ENCODE peak calls at places on chromosomes 5 and 9, in four cellular contexts. One of them, this sample, is unnamed.

GRCh38 chr9:15696979-15697378 is 144.1 kb downstream of the CCDC171 start:
- DNase-seq in WTC11: no peak
- DNase-seq in spleen: no peak
- DNase-seq in CD4-positive, alpha-beta T cell: no peak
- DNase-seq in this sample: no peak

GRCh38 chr5:154648229-154648628 is 106.9 kb upstream of the LARP1 start:
- DNase-seq in WTC11: no peak
- DNase-seq in spleen: peak
- DNase-seq in CD4-positive, alpha-beta T cell: no peak
- DNase-seq in this sample: no peak

GRCh38 chr5:6873359-6873758 is 160.1 kb downstream of the TENT4A start:
- DNase-seq in WTC11: no peak
- DNase-seq in spleen: no peak
- DNase-seq in CD4-positive, alpha-beta T cell: no peak
- DNase-seq in this sample: no peak

GRCh38 chr5:113917997-113918396 is 404.5 kb downstream of the YTHDC2 start:
- DNase-seq in WTC11: no peak
- DNase-seq in spleen: no peak
- DNase-seq in CD4-positive, alpha-beta T cell: no peak
- DNase-seq in this sample: no peak

GRCh38 chr9:94975480-94976452 is 249.3 kb downstream of the AOPEP start:
- DNase-seq in WTC11: no peak
- DNase-seq in spleen: no peak
- DNase-seq in CD4-positive, alpha-beta T cell: no peak
- DNase-seq in this sample: no peak

GRCh38 chr5:168334161-168335094 is 43.0 kb downstream of the WWC1 start:
- DNase-seq in WTC11: peak
- DNase-seq in spleen: peak
- DNase-seq in CD4-positive, alpha-beta T cell: no peak
- DNase-seq in this sample: no peak

GRCh38 chr5:72394688-72395087 is 74.5 kb downstream of the PTCD2 start:
- DNase-seq in WTC11: no peak
- DNase-seq in spleen: no peak
- DNase-seq in CD4-positive, alpha-beta T cell: no peak
- DNase-seq in this sample: peak

GRCh38 chr9:90508940-90509339 is 133.7 kb downstream of the DIRAS2 start:
- DNase-seq in WTC11: no peak
- DNase-seq in spleen: no peak
- DNase-seq in CD4-positive, alpha-beta T cell: no peak
- DNase-seq in this sample: no peak

GRCh38 chr5:172213126-172213525 is 19.2 kb downstream of the EFCAB9 start:
- DNase-seq in WTC11: no peak
- DNase-seq in spleen: no peak
- DNase-seq in CD4-positive, alpha-beta T cell: no peak
- DNase-seq in this sample: no peak

GRCh38 chr5:103589416-103590175 is 27.0 kb upstream of the NUDT12 start:
- DNase-seq in WTC11: no peak
- DNase-seq in spleen: no peak
- DNase-seq in CD4-positive, alpha-beta T cell: no peak
- DNase-seq in this sample: no peak

GRCh38 chr5:103582364-103582763 is 19.8 kb upstream of the NUDT12 start:
- DNase-seq in WTC11: peak
- DNase-seq in spleen: no peak
- DNase-seq in CD4-positive, alpha-beta T cell: no peak
- DNase-seq in this sample: no peak

DNA sequence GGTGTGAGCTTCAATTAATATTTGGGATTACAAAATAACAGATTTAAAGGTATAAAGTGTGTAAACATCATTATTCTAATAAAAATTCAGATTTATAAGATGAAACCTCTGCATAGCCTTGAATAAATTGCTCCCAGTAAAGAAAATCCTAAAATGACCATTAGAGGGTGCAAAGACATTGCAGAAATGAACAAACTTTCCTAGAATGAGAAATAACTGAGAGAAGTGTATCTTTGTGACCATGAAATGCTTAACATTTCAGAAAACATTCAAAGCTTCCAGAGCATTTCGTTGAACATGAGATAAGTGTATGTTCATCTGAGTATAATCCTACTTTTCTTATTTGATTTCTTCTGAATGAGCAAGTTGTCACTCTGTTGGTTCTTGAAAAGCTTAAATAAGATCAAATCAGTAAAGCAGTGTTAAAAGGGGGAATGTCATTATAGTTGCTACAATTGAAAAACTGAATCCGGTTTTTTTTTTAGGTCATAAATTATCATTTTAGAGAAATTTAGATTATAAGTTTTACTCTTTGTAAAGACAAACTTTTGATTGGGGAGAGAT is 24.7 kb upstream of the NUDT12 start:
- DNase-seq in WTC11: no peak
- DNase-seq in spleen: no peak
- DNase-seq in CD4-positive, alpha-beta T cell: no peak
- DNase-seq in this sample: no peak
- TF ChIP-seq CTCF in WTC11: no peak
- TF ChIP-seq CTCF in spleen: peak
- TF ChIP-seq CTCF in CD4-positive, alpha-beta T cell: no peak
- TF ChIP-seq CTCF in this sample: peak

GRCh38 chr5:69079556-69079955 is 14.3 kb upstream of the SLC30A5 start:
- DNase-seq in WTC11: no peak
- DNase-seq in spleen: no peak
- DNase-seq in CD4-positive, alpha-beta T cell: no peak
- DNase-seq in this sample: no peak

GRCh38 chr5:69078921-69079537 is 14.8 kb upstream of the SLC30A5 start:
- DNase-seq in WTC11: no peak
- DNase-seq in spleen: no peak
- DNase-seq in CD4-positive, alpha-beta T cell: no peak
- DNase-seq in this sample: no peak

GRCh38 chr5:69084903-69085302 is 8.9 kb upstream of the SLC30A5 start:
- DNase-seq in WTC11: no peak
- DNase-seq in spleen: no peak
- DNase-seq in CD4-positive, alpha-beta T cell: no peak
- DNase-seq in this sample: no peak

GRCh38 chr5:69086206-69086605 is 7.6 kb upstream of the SLC30A5 start:
- DNase-seq in WTC11: no peak
- DNase-seq in spleen: no peak
- DNase-seq in CD4-positive, alpha-beta T cell: no peak
- DNase-seq in this sample: no peak

GRCh38 chr5:69083412-69083811 is 10.4 kb upstream of the SLC30A5 start:
- DNase-seq in WTC11: peak
- DNase-seq in spleen: no peak
- DNase-seq in CD4-positive, alpha-beta T cell: no peak
- DNase-seq in this sample: no peak
- TF ChIP-seq CTCF in WTC11: no peak
- TF ChIP-seq CTCF in spleen: no peak
- TF ChIP-seq CTCF in CD4-positive, alpha-beta T cell: no peak
- TF ChIP-seq CTCF in this sample: no peak

DNA sequence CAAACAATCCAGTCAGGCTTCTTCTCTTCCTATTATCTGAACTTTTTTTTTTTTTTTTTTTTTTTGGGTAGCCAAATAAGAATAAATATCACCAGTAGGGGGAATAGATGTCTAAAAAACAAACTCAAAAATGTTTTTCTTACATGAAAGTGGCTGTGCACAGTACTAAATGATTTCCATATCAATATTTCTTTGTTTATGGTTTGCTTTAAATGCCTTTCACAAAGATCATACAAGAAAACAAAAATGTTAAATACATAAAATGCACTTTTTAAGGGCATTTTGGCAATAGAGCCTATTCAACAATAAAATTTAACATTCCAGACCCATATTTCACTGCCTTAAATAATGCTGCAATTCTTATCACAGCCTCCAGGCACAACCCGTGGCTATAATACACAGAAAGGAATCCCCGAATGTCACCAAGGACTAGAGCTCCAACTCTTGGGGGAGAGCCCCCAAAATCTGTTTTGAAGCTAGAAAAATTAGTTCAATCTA is 91.1 kb upstream of the TBCA start:
- DNase-seq in WTC11: no peak
- DNase-seq in spleen: no peak
- DNase-seq in CD4-positive, alpha-beta T cell: no peak
- DNase-seq in this sample: no peak
- TF ChIP-seq CTCF in WTC11: no peak
- TF ChIP-seq CTCF in spleen: peak
- TF ChIP-seq CTCF in CD4-positive, alpha-beta T cell: no peak
- TF ChIP-seq CTCF in this sample: no peak

GRCh38 chr9:1604942-1605560 is 410.1 kb upstream of the SMARCA2 start:
- DNase-seq in WTC11: no peak
- DNase-seq in spleen: no peak
- DNase-seq in CD4-positive, alpha-beta T cell: no peak
- DNase-seq in this sample: peak
- TF ChIP-seq CTCF in WTC11: peak
- TF ChIP-seq CTCF in spleen: peak
- TF ChIP-seq CTCF in CD4-positive, alpha-beta T cell: no peak
- TF ChIP-seq CTCF in this sample: peak

GRCh38 chr5:81165493-81166119 is 67.5 kb upstream of the CKMT2 start:
- DNase-seq in WTC11: peak
- DNase-seq in spleen: no peak
- DNase-seq in CD4-positive, alpha-beta T cell: peak
- DNase-seq in this sample: peak
- TF ChIP-seq CTCF in WTC11: peak
- TF ChIP-seq CTCF in spleen: peak
- TF ChIP-seq CTCF in CD4-positive, alpha-beta T cell: peak
- TF ChIP-seq CTCF in this sample: peak

GRCh38 chr9:80881350-80881749 is 808.0 kb downstream of the TLE1 start:
- DNase-seq in WTC11: no peak
- DNase-seq in spleen: no peak
- DNase-seq in CD4-positive, alpha-beta T cell: no peak
- DNase-seq in this sample: no peak

GRCh38 chr9:80884180-80884579 is 805.2 kb downstream of the TLE1 start:
- DNase-seq in WTC11: no peak
- DNase-seq in spleen: no peak
- DNase-seq in CD4-positive, alpha-beta T cell: no peak
- DNase-seq in this sample: no peak

GRCh38 chr9:80881946-80882345 is 807.4 kb downstream of the TLE1 start:
- DNase-seq in WTC11: peak
- DNase-seq in spleen: no peak
- DNase-seq in CD4-positive, alpha-beta T cell: no peak
- DNase-seq in this sample: no peak

GRCh38 chr9:80885894-80886293 is 803.5 kb downstream of the TLE1 start:
- DNase-seq in WTC11: peak
- DNase-seq in spleen: no peak
- DNase-seq in CD4-positive, alpha-beta T cell: no peak
- DNase-seq in this sample: no peak
- TF ChIP-seq CTCF in WTC11: no peak
- TF ChIP-seq CTCF in spleen: no peak
- TF ChIP-seq CTCF in CD4-positive, alpha-beta T cell: no peak
- TF ChIP-seq CTCF in this sample: no peak

GRCh38 chr9:13118294-13118693 is 161.2 kb downstream of the MPDZ start:
- DNase-seq in WTC11: no peak
- DNase-seq in spleen: no peak
- DNase-seq in CD4-positive, alpha-beta T cell: no peak
- DNase-seq in this sample: no peak
- TF ChIP-seq CTCF in WTC11: no peak
- TF ChIP-seq CTCF in spleen: no peak
- TF ChIP-seq CTCF in CD4-positive, alpha-beta T cell: no peak
- TF ChIP-seq CTCF in this sample: no peak

DNA sequence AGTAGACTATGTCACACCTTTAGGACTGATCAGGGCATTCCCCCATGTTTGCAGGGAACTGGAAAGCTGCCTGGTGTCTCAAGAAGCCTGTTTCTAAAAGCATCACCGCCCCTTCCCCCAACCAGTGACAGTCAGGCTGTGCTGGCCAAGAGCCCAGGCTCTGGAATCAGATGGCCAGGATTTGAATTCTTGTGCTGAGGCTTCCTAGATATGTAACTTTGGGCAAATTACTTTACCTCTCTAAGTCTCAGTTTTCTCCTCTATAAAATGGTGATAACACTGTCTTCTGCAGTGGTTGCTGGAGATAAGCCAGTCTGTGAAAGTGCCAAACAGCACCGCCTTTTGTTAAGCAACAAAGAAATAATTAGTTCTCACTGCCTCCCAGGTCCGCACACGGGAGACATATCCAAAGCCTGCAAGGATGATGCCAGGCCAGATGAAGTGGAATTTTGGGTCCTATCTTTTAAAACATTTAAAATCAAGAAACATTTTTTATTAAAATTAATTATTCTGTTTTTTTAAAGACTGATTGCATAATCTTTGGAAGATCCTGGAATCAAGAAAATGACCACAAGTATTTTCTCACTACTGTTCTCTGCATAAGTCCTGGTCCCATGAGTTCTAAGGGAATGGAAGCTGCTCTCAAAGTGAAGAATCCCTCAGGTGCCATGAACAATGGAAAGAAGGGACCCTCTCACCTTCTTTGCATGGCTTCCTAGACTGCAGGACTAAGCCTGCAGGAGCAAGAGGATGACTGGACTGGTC is 13.9 kb downstream of the SLC31A2 start:
- DNase-seq in WTC11: no peak
- DNase-seq in spleen: no peak
- DNase-seq in CD4-positive, alpha-beta T cell: no peak
- DNase-seq in this sample: no peak
- TF ChIP-seq CTCF in WTC11: no peak
- TF ChIP-seq CTCF in spleen: no peak
- TF ChIP-seq CTCF in CD4-positive, alpha-beta T cell: no peak
- TF ChIP-seq CTCF in this sample: no peak

DNA sequence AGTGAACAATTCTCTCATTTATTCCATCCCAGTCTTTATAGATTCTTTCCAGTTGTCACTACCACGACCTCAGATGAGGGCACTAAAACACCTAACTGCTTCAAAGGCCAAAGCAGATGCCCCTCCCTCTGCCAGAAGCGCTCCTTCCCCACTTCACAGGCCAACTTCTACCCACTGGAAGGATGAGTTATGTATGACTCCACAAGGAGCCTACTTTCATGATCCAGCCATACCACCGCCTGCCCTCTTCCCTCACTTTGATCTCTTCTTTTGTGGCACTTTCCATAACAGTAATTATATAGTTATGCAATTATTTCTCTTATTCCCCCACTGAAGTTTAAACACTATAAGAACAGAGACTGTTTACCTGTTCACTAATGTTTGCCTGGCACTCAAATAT is 93.7 kb downstream of the HOMER1 start:
- DNase-seq in WTC11: no peak
- DNase-seq in spleen: no peak
- DNase-seq in CD4-positive, alpha-beta T cell: no peak
- DNase-seq in this sample: no peak
- TF ChIP-seq CTCF in WTC11: no peak
- TF ChIP-seq CTCF in spleen: no peak
- TF ChIP-seq CTCF in CD4-positive, alpha-beta T cell: no peak
- TF ChIP-seq CTCF in this sample: no peak

GRCh38 chr5:142659405-142659804 is 26.5 kb downstream of the FGF1 start:
- DNase-seq in WTC11: no peak
- DNase-seq in spleen: no peak
- DNase-seq in CD4-positive, alpha-beta T cell: no peak
- DNase-seq in this sample: no peak

GRCh38 chr5:142661957-142662356 is 23.9 kb downstream of the FGF1 start:
- DNase-seq in WTC11: no peak
- DNase-seq in spleen: no peak
- DNase-seq in CD4-positive, alpha-beta T cell: no peak
- DNase-seq in this sample: no peak

GRCh38 chr5:142660731-142661130 is 25.2 kb downstream of the FGF1 start:
- DNase-seq in WTC11: no peak
- DNase-seq in spleen: no peak
- DNase-seq in CD4-positive, alpha-beta T cell: no peak
- DNase-seq in this sample: no peak

GRCh38 chr5:142660196-142660595 is 25.7 kb downstream of the FGF1 start:
- DNase-seq in WTC11: no peak
- DNase-seq in spleen: no peak
- DNase-seq in CD4-positive, alpha-beta T cell: no peak
- DNase-seq in this sample: no peak

GRCh38 chr5:142661143-142661542 is 24.7 kb downstream of the FGF1 start:
- DNase-seq in WTC11: no peak
- DNase-seq in spleen: no peak
- DNase-seq in CD4-positive, alpha-beta T cell: no peak
- DNase-seq in this sample: no peak
- TF ChIP-seq CTCF in WTC11: no peak
- TF ChIP-seq CTCF in spleen: no peak
- TF ChIP-seq CTCF in CD4-positive, alpha-beta T cell: no peak
- TF ChIP-seq CTCF in this sample: no peak